ENCODE peak calls at places on chromosomes 7 and 10, in six cellular contexts. One of them, this sample, is unnamed.

GRCh38 chr7:117949232-117949631 is 76.0 kb upstream of the CTTNBP2 start:
- DNase-seq in stimulated activated CD4-positive, alpha-beta T cell treated with anti-CD3 and anti-CD28 coated beads, Interleukin-4, amount 100 ng/mL, for 48 hours: no peak
- DNase-seq in dermis blood vessel endothelial cell: no peak
- DNase-seq in DMS53: peak; percentile 92
- DNase-seq in GM13977: no peak
- DNase-seq in GM04503: no peak
- DNase-seq in this sample: no peak

GRCh38 chr7:85185355-85186082 is 1.3 kb downstream of the SEMA3D start:
- DNase-seq in DMS53: peak; percentile 76
- DNase-seq in stimulated activated CD4-positive, alpha-beta T cell treated with anti-CD3 and anti-CD28 coated beads, Interleukin-4, amount 100 ng/mL, for 48 hours: no peak
- DNase-seq in dermis blood vessel endothelial cell: peak; percentile 55
- DNase-seq in GM04503: peak; percentile 43
- DNase-seq in GM13977: no peak
- DNase-seq in this sample: no peak

GRCh38 chr10:73910401-73910763 is 550 bp upstream of the PLAU start:
- DNase-seq in GM04503: no peak
- DNase-seq in dermis blood vessel endothelial cell: peak; percentile 45
- DNase-seq in GM13977: no peak
- DNase-seq in stimulated activated CD4-positive, alpha-beta T cell treated with anti-CD3 and anti-CD28 coated beads, Interleukin-4, amount 100 ng/mL, for 48 hours: no peak
- DNase-seq in DMS53: no peak
- DNase-seq in this sample: no peak

GRCh38 chr10:103188853-103189252 is 4.2 kb downstream of the NT5C2 start:
- DNase-seq in GM04503: no peak
- DNase-seq in dermis blood vessel endothelial cell: no peak
- DNase-seq in DMS53: no peak
- DNase-seq in stimulated activated CD4-positive, alpha-beta T cell treated with anti-CD3 and anti-CD28 coated beads, Interleukin-4, amount 100 ng/mL, for 48 hours: no peak
- DNase-seq in GM13977: no peak
- DNase-seq in this sample: no peak

GRCh38 chr10:77819210-77820140 is 107.1 kb downstream of the DLG5 start:
- DNase-seq in stimulated activated CD4-positive, alpha-beta T cell treated with anti-CD3 and anti-CD28 coated beads, Interleukin-4, amount 100 ng/mL, for 48 hours: no peak
- DNase-seq in DMS53: no peak
- DNase-seq in dermis blood vessel endothelial cell: no peak
- DNase-seq in GM13977: no peak
- DNase-seq in GM04503: no peak
- DNase-seq in this sample: no peak

GRCh38 chr7:19648791-19649190 is 60.0 kb downstream of the POLR1F start:
- DNase-seq in DMS53: no peak
- DNase-seq in dermis blood vessel endothelial cell: no peak
- DNase-seq in GM13977: no peak
- DNase-seq in GM04503: no peak
- DNase-seq in stimulated activated CD4-positive, alpha-beta T cell treated with anti-CD3 and anti-CD28 coated beads, Interleukin-4, amount 100 ng/mL, for 48 hours: no peak
- DNase-seq in this sample: no peak

GRCh38 chr10:86341361-86341811 is 25.2 kb downstream of the GRID1 start:
- DNase-seq in dermis blood vessel endothelial cell: no peak
- DNase-seq in stimulated activated CD4-positive, alpha-beta T cell treated with anti-CD3 and anti-CD28 coated beads, Interleukin-4, amount 100 ng/mL, for 48 hours: no peak
- DNase-seq in GM04503: no peak
- DNase-seq in DMS53: no peak
- DNase-seq in GM13977: no peak
- DNase-seq in this sample: no peak

GRCh38 chr7:88278881-88279280 is 27.8 kb downstream of the STEAP4 start:
- DNase-seq in dermis blood vessel endothelial cell: no peak
- DNase-seq in DMS53: peak; percentile 52
- DNase-seq in GM13977: no peak
- DNase-seq in GM04503: no peak
- DNase-seq in stimulated activated CD4-positive, alpha-beta T cell treated with anti-CD3 and anti-CD28 coated beads, Interleukin-4, amount 100 ng/mL, for 48 hours: no peak
- DNase-seq in this sample: no peak

GRCh38 chr7:72444023-72444776 is 32.1 kb upstream of the CALN1 start:
- DNase-seq in dermis blood vessel endothelial cell: no peak
- DNase-seq in GM13977: no peak
- DNase-seq in DMS53: peak; percentile 47
- DNase-seq in stimulated activated CD4-positive, alpha-beta T cell treated with anti-CD3 and anti-CD28 coated beads, Interleukin-4, amount 100 ng/mL, for 48 hours: no peak
- DNase-seq in GM04503: no peak
- DNase-seq in this sample: no peak

GRCh38 chr10:130479146-130479545 is 343.0 kb downstream of the GLRX3 start:
- DNase-seq in dermis blood vessel endothelial cell: no peak
- DNase-seq in GM13977: no peak
- DNase-seq in GM04503: no peak
- DNase-seq in DMS53: no peak
- DNase-seq in stimulated activated CD4-positive, alpha-beta T cell treated with anti-CD3 and anti-CD28 coated beads, Interleukin-4, amount 100 ng/mL, for 48 hours: no peak
- DNase-seq in this sample: no peak

GRCh38 chr7:17472939-17473338 is 174.5 kb downstream of the AHR start:
- DNase-seq in GM04503: no peak
- DNase-seq in DMS53: no peak
- DNase-seq in dermis blood vessel endothelial cell: no peak
- DNase-seq in stimulated activated CD4-positive, alpha-beta T cell treated with anti-CD3 and anti-CD28 coated beads, Interleukin-4, amount 100 ng/mL, for 48 hours: no peak
- DNase-seq in GM13977: peak; percentile 20
- DNase-seq in this sample: no peak

GRCh38 chr10:35574924-35575352 is 30.2 kb upstream of the GJD4 start:
- DNase-seq in stimulated activated CD4-positive, alpha-beta T cell treated with anti-CD3 and anti-CD28 coated beads, Interleukin-4, amount 100 ng/mL, for 48 hours: no peak
- DNase-seq in GM13977: no peak
- DNase-seq in DMS53: no peak
- DNase-seq in GM04503: peak; percentile 14
- DNase-seq in dermis blood vessel endothelial cell: peak; percentile 72
- DNase-seq in this sample: no peak

GRCh38 chr10:24884316-24884715 is 68.1 kb downstream of the PRTFDC1 start:
- DNase-seq in dermis blood vessel endothelial cell: no peak
- DNase-seq in stimulated activated CD4-positive, alpha-beta T cell treated with anti-CD3 and anti-CD28 coated beads, Interleukin-4, amount 100 ng/mL, for 48 hours: no peak
- DNase-seq in DMS53: no peak
- DNase-seq in GM04503: no peak
- DNase-seq in GM13977: no peak
- DNase-seq in this sample: no peak